ENCODE peak calls at places on chromosomes 4 and X, in nine cellular contexts. B is fibroblast of lung, O is adrenal gland, A is cardiac muscle cell, D is dorsolateral prefrontal cortex, U is brain microvascular endothelial cell, T is upper lobe of right lung, L is A549, H is HCT116. X is an unnamed sample.

GRCh38 chr4:87144346-87144745 is 76.1 kb downstream of the KLHL8 start:
- DNase-seq in U (no peak), L (no peak), H (no peak), O (no peak), T (no peak), A (peak; percentile 44), D (no peak), B (peak; percentile 51), X (no peak)

GRCh38 chrX:3257471-3257870 is 89.0 kb downstream of the MXRA5 start:
- DNase-seq in A (no peak), H (no peak), U (no peak), B (peak; percentile 56), L (no peak), O (no peak), D (no peak), T (no peak), X (peak; percentile 12)

GRCh38 chr4:1871471-1872021 is 353 bp downstream of the NSD2 start:
- DNase-seq in T (peak; percentile 77), L (peak; percentile 38), H (no peak), O (no peak), D (no peak), A (peak; percentile 20), B (peak; percentile 30), U (no peak), X (no peak)

GRCh38 chrX:110146521-110146920 is 143.6 kb downstream of the TMEM164 start:
- DNase-seq in O (no peak), H (peak; percentile 8), D (no peak), L (peak; percentile 52), T (no peak), U (peak; percentile 15), B (peak; percentile 20), A (peak; percentile 70), X (no peak)

GRCh38 chr4:104113850-104114249 is 380.8 kb downstream of the CXXC4 start:
- DNase-seq in B (no peak), O (no peak), D (no peak), L (no peak), H (no peak), T (no peak), A (no peak), U (no peak), X (no peak)

GRCh38 chr4:92198711-92199110 is 105.1 kb upstream of the GRID2 start:
- DNase-seq in O (no peak), D (no peak), H (no peak), A (peak; percentile 23), T (no peak), B (peak; percentile 65), L (no peak), U (no peak), X (no peak)

GRCh38 chr4:20878806-20879205 is 178.5 kb downstream of the PACRGL start:
- DNase-seq in B (no peak), O (no peak), L (no peak), H (no peak), U (no peak), T (no peak), A (no peak), D (no peak), X (no peak)

GRCh38 chr4:42750091-42750490 is 93.2 kb upstream of the ATP8A1 start:
- DNase-seq in L (no peak), B (no peak), D (peak; percentile 10), O (peak; percentile 26), A (no peak), T (no peak), U (no peak), H (no peak), X (no peak)

GRCh38 chr4:128861856-128862518 is 52.5 kb downstream of the JADE1 start:
- DNase-seq in B (no peak), H (no peak), A (no peak), T (no peak), U (no peak), O (no peak), D (no peak), L (no peak), X (no peak)

GRCh38 chrX:50168305-50168704 is 32.5 kb downstream of the AKAP4 start:
- DNase-seq in H (no peak), L (no peak), O (no peak), T (no peak), D (no peak), B (peak; percentile 6), A (peak; percentile 0), U (peak; percentile 36), X (no peak)

GRCh38 chr4:140635606-140636005 is 66.8 kb upstream of the UCP1 start:
- DNase-seq in B (peak; percentile 64), O (no peak), L (peak; percentile 14), T (peak; percentile 73), D (no peak), U (peak; percentile 26), H (peak; percentile 16), A (peak; percentile 52), X (no peak)

GRCh38 chr4:168634276-168634802 is 137.5 kb downstream of the PALLD start:
- DNase-seq in L (no peak), H (no peak), T (no peak), O (no peak), D (no peak), U (peak; percentile 97), B (peak; percentile 99), A (peak; percentile 97), X (peak; percentile 99)
- H3K4me3 ChIP-seq in L (peak overlapping the region; percentile 58), H (peak overlapping the region; percentile 73), T (no peak overlapping the region), O (no peak overlapping the region), D (no peak overlapping the region), U (peak overlapping the region; percentile 80), B (peak overlapping the region; percentile 24), A (no peak overlapping the region), X (peak overlapping the region; percentile 89)

GRCh38 chr4:7043521-7044414 is 596 bp downstream of the TADA2B start:
- DNase-seq in L (peak; percentile 22), A (peak; percentile 50), T (peak; percentile 83), H (no peak), B (peak; percentile 48), D (peak; percentile 14), U (no peak), O (peak; percentile 67), X (no peak)

GRCh38 chr4:7041246-7041645 is 1.9 kb upstream of the TADA2B start:
- DNase-seq in U (no peak), L (no peak), O (no peak), A (no peak), D (no peak), B (no peak), T (no peak), H (no peak), X (no peak)

GRCh38 chr4:7041851-7042696 is 1.1 kb upstream of the TADA2B start:
- DNase-seq in U (no peak), B (peak; percentile 60), H (no peak), T (peak; percentile 89), D (peak; percentile 56), A (no peak), O (peak; percentile 75), L (no peak), X (peak; percentile 6)

GRCh38 chr4:7044415-7044930 is 1.3 kb downstream of the TADA2B start:
- DNase-seq in H (no peak), A (peak; percentile 13), L (no peak), U (no peak), O (peak; percentile 63), B (no peak), T (no peak), D (no peak), X (no peak)

DNA sequence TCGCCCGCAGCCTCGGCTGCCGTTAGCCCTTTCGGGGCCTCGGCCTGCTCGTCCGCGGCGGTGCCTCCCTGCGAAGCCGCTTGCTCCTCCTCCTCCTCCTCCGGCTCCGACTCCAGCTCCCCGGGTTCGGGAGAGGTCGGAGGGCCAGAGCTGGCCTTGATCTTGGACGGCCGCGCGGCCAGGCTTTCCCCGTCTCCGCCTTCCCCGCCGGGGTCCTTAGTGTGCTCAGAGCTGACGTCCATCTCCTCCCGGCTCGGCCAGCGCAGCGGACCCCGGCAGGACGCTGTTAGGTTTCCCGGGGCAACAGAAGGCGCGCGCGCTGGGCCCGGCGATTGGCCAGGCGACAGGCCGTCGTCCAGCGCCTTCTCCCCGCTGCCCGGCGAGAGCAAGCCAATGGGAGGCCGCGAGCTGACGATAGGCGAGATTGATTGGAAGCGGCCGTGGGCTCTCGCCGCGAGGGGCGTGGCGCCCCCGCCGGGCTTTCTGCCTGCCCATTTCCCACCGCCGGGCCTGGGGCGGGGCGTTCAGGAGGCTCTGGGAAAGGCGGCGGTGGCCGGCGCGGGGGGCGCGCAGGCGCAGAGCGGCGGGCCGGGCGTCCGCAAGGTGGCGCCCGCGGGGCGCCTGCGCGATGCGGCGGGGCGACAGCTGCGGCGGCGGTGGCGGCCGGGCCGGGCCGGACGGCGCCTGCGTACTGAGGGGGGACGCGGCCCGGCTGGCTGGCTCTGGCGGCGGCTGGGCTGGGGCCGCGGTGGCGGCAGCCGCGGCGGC is at the start of gene TADA2B:
- DNase-seq in L (peak; percentile 95), T (peak; percentile 99), D (peak; percentile 96), H (peak; percentile 91), A (peak; percentile 99), O (peak; percentile 98), U (peak; percentile 95), B (peak; percentile 97), X (peak; percentile 95)
- TF ChIP-seq CTCF in L (peak; percentile 57), T (no peak), D (peak; percentile 62), H (peak; percentile 13), A (peak; percentile 10), O (no peak), U (peak; percentile 28), B (no peak), X (no peak)

DNA sequence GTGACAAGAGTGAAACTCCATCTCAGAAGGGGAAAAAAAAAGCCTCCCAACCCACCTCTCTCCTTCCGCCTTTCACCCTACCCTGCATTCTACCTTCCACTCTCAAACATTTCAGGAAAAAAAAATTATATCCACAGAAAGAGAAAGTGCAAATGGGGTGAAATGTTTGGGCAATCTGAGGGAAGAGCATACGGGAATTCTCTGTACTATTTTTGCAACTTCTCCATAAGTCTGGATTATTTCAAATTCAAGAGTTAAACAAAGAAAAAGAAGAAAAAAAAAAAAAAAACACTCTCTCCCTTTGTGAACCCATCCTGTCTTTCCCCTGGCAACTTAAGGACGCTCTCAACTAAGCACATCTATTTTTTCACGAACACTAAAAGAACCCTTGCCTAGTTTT is 41.3 kb downstream of the AFAP1 start:
- DNase-seq in L (no peak), A (no peak), H (no peak), B (no peak), D (no peak), T (no peak), O (no peak), U (no peak), X (no peak)
- H3K4me3 ChIP-seq in L (no peak overlapping the region), A (no peak overlapping the region), H (no peak overlapping the region), B (no peak overlapping the region), D (no peak overlapping the region), T (no peak overlapping the region), O (no peak overlapping the region), U (no peak overlapping the region), X (no peak overlapping the region)

GRCh38 chrX:53681661-53682060 is 4.9 kb downstream of the HUWE1 start:
- DNase-seq in O (no peak), U (no peak), A (peak; percentile 18), T (no peak), B (peak; percentile 64), D (no peak), L (no peak), H (no peak), X (no peak)

GRCh38 chrX:53683556-53684414 is 2.7 kb downstream of the HUWE1 start:
- DNase-seq in L (peak; percentile 99), H (peak; percentile 96), O (peak; percentile 96), U (peak; percentile 96), D (peak; percentile 88), B (peak; percentile 95), T (peak; percentile 94), A (peak; percentile 98), X (peak; percentile 97)

GRCh38 chrX:53674581-53674980 is 11.9 kb downstream of the HUWE1 start:
- DNase-seq in B (peak; percentile 32), L (no peak), A (peak; percentile 9), T (no peak), O (no peak), H (no peak), D (no peak), U (no peak), X (no peak)

GRCh38 chrX:53682885-53683555 is 3.5 kb downstream of the HUWE1 start:
- DNase-seq in U (peak; percentile 51), T (no peak), A (peak; percentile 59), D (no peak), L (peak; percentile 79), H (no peak), B (peak; percentile 57), O (peak; percentile 33), X (no peak)

GRCh38 chrX:53678667-53679066 is 7.9 kb downstream of the HUWE1 start:
- DNase-seq in D (no peak), H (no peak), L (peak; percentile 41), T (no peak), O (no peak), A (peak; percentile 15), U (no peak), B (no peak), X (no peak)
- TF ChIP-seq CTCF in D (no peak), H (peak; percentile 24), L (no peak), T (no peak), O (peak; percentile 9), A (peak; percentile 18), U (peak; percentile 46), B (peak; percentile 12), X (peak; percentile 32)

X was measured in astrocyte of the cerebellum.